ENCODE peak calls at places on chromosomes 2 and 18, in four cellular contexts. One of them, this sample, is unnamed.

GRCh38 chr2:86036790-86037138 is 68.9 kb downstream of the POLR1A start:
- DNase-seq in amniotic stem cell: no peak
- DNase-seq in stimulated activated CD4-positive, alpha-beta T cell treated with anti-CD3 and anti-CD28 coated beads, Interleukin-15, amount 100 ng/mL, for 24 hours: no peak
- DNase-seq in COLO829: no peak
- DNase-seq in this sample: no peak

GRCh38 chr18:42072407-42072806 is 117.4 kb downstream of the PIK3C3 start:
- DNase-seq in amniotic stem cell: no peak
- DNase-seq in COLO829: no peak
- DNase-seq in stimulated activated CD4-positive, alpha-beta T cell treated with anti-CD3 and anti-CD28 coated beads, Interleukin-15, amount 100 ng/mL, for 24 hours: no peak
- DNase-seq in this sample: no peak

GRCh38 chr2:28276076-28276618 is 116.5 kb upstream of the FOSL2 start:
- DNase-seq in COLO829: peak; percentile 85
- DNase-seq in amniotic stem cell: peak; percentile 93
- DNase-seq in stimulated activated CD4-positive, alpha-beta T cell treated with anti-CD3 and anti-CD28 coated beads, Interleukin-15, amount 100 ng/mL, for 24 hours: peak; percentile 29
- DNase-seq in this sample: no peak

GRCh38 chr2:169384816-169385215 is 22.5 kb upstream of the LRP2 start:
- DNase-seq in COLO829: no peak
- DNase-seq in stimulated activated CD4-positive, alpha-beta T cell treated with anti-CD3 and anti-CD28 coated beads, Interleukin-15, amount 100 ng/mL, for 24 hours: no peak
- DNase-seq in amniotic stem cell: no peak
- DNase-seq in this sample: no peak

GRCh38 chr2:120825370-120826259 is 89.9 kb downstream of the GLI2 start:
- DNase-seq in COLO829: no peak
- DNase-seq in stimulated activated CD4-positive, alpha-beta T cell treated with anti-CD3 and anti-CD28 coated beads, Interleukin-15, amount 100 ng/mL, for 24 hours: no peak
- DNase-seq in amniotic stem cell: no peak
- DNase-seq in this sample: no peak

GRCh38 chr2:61647044-61647443 is 108.9 kb upstream of the XPO1 start:
- DNase-seq in amniotic stem cell: no peak
- DNase-seq in stimulated activated CD4-positive, alpha-beta T cell treated with anti-CD3 and anti-CD28 coated beads, Interleukin-15, amount 100 ng/mL, for 24 hours: no peak
- DNase-seq in COLO829: no peak
- DNase-seq in this sample: no peak

GRCh38 chr2:161239416-161240109 is 68.7 kb upstream of the PSMD14 start:
- DNase-seq in COLO829: no peak
- DNase-seq in amniotic stem cell: no peak
- DNase-seq in stimulated activated CD4-positive, alpha-beta T cell treated with anti-CD3 and anti-CD28 coated beads, Interleukin-15, amount 100 ng/mL, for 24 hours: no peak
- DNase-seq in this sample: no peak

GRCh38 chr2:101026923-101027469 is 24.9 kb downstream of the RPL31 start:
- DNase-seq in stimulated activated CD4-positive, alpha-beta T cell treated with anti-CD3 and anti-CD28 coated beads, Interleukin-15, amount 100 ng/mL, for 24 hours: no peak
- DNase-seq in COLO829: no peak
- DNase-seq in amniotic stem cell: no peak
- DNase-seq in this sample: no peak

GRCh38 chr2:197437380-197437779 is 2.6 kb upstream of the SF3B1 start:
- DNase-seq in COLO829: no peak
- DNase-seq in amniotic stem cell: no peak
- DNase-seq in stimulated activated CD4-positive, alpha-beta T cell treated with anti-CD3 and anti-CD28 coated beads, Interleukin-15, amount 100 ng/mL, for 24 hours: no peak
- DNase-seq in this sample: no peak

GRCh38 chr2:100755441-100755840 is 64.5 kb upstream of the NPAS2 start:
- DNase-seq in COLO829: no peak
- DNase-seq in stimulated activated CD4-positive, alpha-beta T cell treated with anti-CD3 and anti-CD28 coated beads, Interleukin-15, amount 100 ng/mL, for 24 hours: no peak
- DNase-seq in amniotic stem cell: no peak
- DNase-seq in this sample: no peak

GRCh38 chr2:57890993-57891688 is 155.5 kb upstream of the VRK2 start:
- DNase-seq in amniotic stem cell: no peak
- DNase-seq in stimulated activated CD4-positive, alpha-beta T cell treated with anti-CD3 and anti-CD28 coated beads, Interleukin-15, amount 100 ng/mL, for 24 hours: no peak
- DNase-seq in COLO829: no peak
- DNase-seq in this sample: no peak

GRCh38 chr2:150608341-150608740 is 120.9 kb upstream of the RND3 start:
- DNase-seq in amniotic stem cell: no peak
- DNase-seq in COLO829: no peak
- DNase-seq in stimulated activated CD4-positive, alpha-beta T cell treated with anti-CD3 and anti-CD28 coated beads, Interleukin-15, amount 100 ng/mL, for 24 hours: no peak
- DNase-seq in this sample: no peak

GRCh38 chr2:190532581-190532980 is 1.9 kb downstream of the NEMP2 start:
- DNase-seq in stimulated activated CD4-positive, alpha-beta T cell treated with anti-CD3 and anti-CD28 coated beads, Interleukin-15, amount 100 ng/mL, for 24 hours: no peak
- DNase-seq in amniotic stem cell: no peak
- DNase-seq in COLO829: no peak
- DNase-seq in this sample: peak; percentile 38

GRCh38 chr18:74331404-74331803 is 15.8 kb downstream of the C18orf63 start:
- DNase-seq in COLO829: peak; percentile 10
- DNase-seq in amniotic stem cell: no peak
- DNase-seq in stimulated activated CD4-positive, alpha-beta T cell treated with anti-CD3 and anti-CD28 coated beads, Interleukin-15, amount 100 ng/mL, for 24 hours: no peak
- DNase-seq in this sample: no peak

GRCh38 chr18:8238507-8238906 is 370.7 kb upstream of the RAB12 start:
- DNase-seq in COLO829: no peak
- DNase-seq in stimulated activated CD4-positive, alpha-beta T cell treated with anti-CD3 and anti-CD28 coated beads, Interleukin-15, amount 100 ng/mL, for 24 hours: no peak
- DNase-seq in amniotic stem cell: no peak
- DNase-seq in this sample: no peak

GRCh38 chr18:44198296-44199284 is 482.1 kb upstream of the SETBP1 start:
- DNase-seq in COLO829: no peak
- DNase-seq in stimulated activated CD4-positive, alpha-beta T cell treated with anti-CD3 and anti-CD28 coated beads, Interleukin-15, amount 100 ng/mL, for 24 hours: no peak
- DNase-seq in amniotic stem cell: no peak
- DNase-seq in this sample: no peak

GRCh38 chr2:175880-176800 is 87.7 kb downstream of the SH3YL1 start:
- DNase-seq in stimulated activated CD4-positive, alpha-beta T cell treated with anti-CD3 and anti-CD28 coated beads, Interleukin-15, amount 100 ng/mL, for 24 hours: peak; percentile 51
- DNase-seq in COLO829: no peak
- DNase-seq in amniotic stem cell: no peak
- DNase-seq in this sample: no peak

GRCh38 chr2:43312751-43313641 is 86.6 kb upstream of the ZFP36L2 start:
- DNase-seq in amniotic stem cell: peak; percentile 25
- DNase-seq in stimulated activated CD4-positive, alpha-beta T cell treated with anti-CD3 and anti-CD28 coated beads, Interleukin-15, amount 100 ng/mL, for 24 hours: no peak
- DNase-seq in COLO829: no peak
- DNase-seq in this sample: no peak

GRCh38 chr2:171673928-171674327 is 13.3 kb upstream of the DYNC1I2 start:
- DNase-seq in amniotic stem cell: no peak
- DNase-seq in stimulated activated CD4-positive, alpha-beta T cell treated with anti-CD3 and anti-CD28 coated beads, Interleukin-15, amount 100 ng/mL, for 24 hours: no peak
- DNase-seq in COLO829: no peak
- DNase-seq in this sample: no peak

GRCh38 chr2:219733746-219734145 is 106.3 kb downstream of the SLC4A3 start:
- DNase-seq in stimulated activated CD4-positive, alpha-beta T cell treated with anti-CD3 and anti-CD28 coated beads, Interleukin-15, amount 100 ng/mL, for 24 hours: no peak
- DNase-seq in amniotic stem cell: no peak
- DNase-seq in COLO829: no peak
- DNase-seq in this sample: no peak

GRCh38 chr2:24493713-24494112 is 2.7 kb downstream of the NCOA1 start:
- DNase-seq in amniotic stem cell: no peak
- DNase-seq in stimulated activated CD4-positive, alpha-beta T cell treated with anti-CD3 and anti-CD28 coated beads, Interleukin-15, amount 100 ng/mL, for 24 hours: no peak
- DNase-seq in COLO829: no peak
- DNase-seq in this sample: no peak

GRCh38 chr18:75070625-75071483 is 138.1 kb downstream of the PTGR3 start:
- DNase-seq in stimulated activated CD4-positive, alpha-beta T cell treated with anti-CD3 and anti-CD28 coated beads, Interleukin-15, amount 100 ng/mL, for 24 hours: peak; percentile 73
- DNase-seq in COLO829: peak; percentile 24
- DNase-seq in amniotic stem cell: peak; percentile 28
- DNase-seq in this sample: peak; percentile 71

GRCh38 chr2:234797566-234798250 is 154.1 kb upstream of the SH3BP4 start:
- DNase-seq in amniotic stem cell: no peak
- DNase-seq in COLO829: no peak
- DNase-seq in stimulated activated CD4-positive, alpha-beta T cell treated with anti-CD3 and anti-CD28 coated beads, Interleukin-15, amount 100 ng/mL, for 24 hours: no peak
- DNase-seq in this sample: no peak

GRCh38 chr2:75210409-75210808 is 11.1 kb upstream of the TACR1 start:
- DNase-seq in amniotic stem cell: no peak
- DNase-seq in stimulated activated CD4-positive, alpha-beta T cell treated with anti-CD3 and anti-CD28 coated beads, Interleukin-15, amount 100 ng/mL, for 24 hours: no peak
- DNase-seq in COLO829: no peak
- DNase-seq in this sample: no peak

GRCh38 chr2:62467475-62468321 is 38.3 kb downstream of the TMEM17 start:
- DNase-seq in stimulated activated CD4-positive, alpha-beta T cell treated with anti-CD3 and anti-CD28 coated beads, Interleukin-15, amount 100 ng/mL, for 24 hours: no peak
- DNase-seq in COLO829: peak; percentile 74
- DNase-seq in amniotic stem cell: no peak
- DNase-seq in this sample: no peak

GRCh38 chr18:36590621-36591580 is 237.9 kb downstream of the TPGS2 start:
- DNase-seq in stimulated activated CD4-positive, alpha-beta T cell treated with anti-CD3 and anti-CD28 coated beads, Interleukin-15, amount 100 ng/mL, for 24 hours: no peak
- DNase-seq in COLO829: no peak
- DNase-seq in amniotic stem cell: no peak
- DNase-seq in this sample: no peak

GRCh38 chr2:1790473-1790872 is 46.2 kb upstream of the PXDN start:
- DNase-seq in COLO829: no peak
- DNase-seq in amniotic stem cell: no peak
- DNase-seq in stimulated activated CD4-positive, alpha-beta T cell treated with anti-CD3 and anti-CD28 coated beads, Interleukin-15, amount 100 ng/mL, for 24 hours: no peak
- DNase-seq in this sample: no peak

GRCh38 chr2:135494503-135494902 is 36.5 kb downstream of the ZRANB3 start:
- DNase-seq in COLO829: no peak
- DNase-seq in amniotic stem cell: no peak
- DNase-seq in stimulated activated CD4-positive, alpha-beta T cell treated with anti-CD3 and anti-CD28 coated beads, Interleukin-15, amount 100 ng/mL, for 24 hours: no peak
- DNase-seq in this sample: no peak

GRCh38 chr2:149164296-149164695 is 125.8 kb downstream of the LYPD6B start:
- DNase-seq in stimulated activated CD4-positive, alpha-beta T cell treated with anti-CD3 and anti-CD28 coated beads, Interleukin-15, amount 100 ng/mL, for 24 hours: no peak
- DNase-seq in COLO829: no peak
- DNase-seq in amniotic stem cell: no peak
- DNase-seq in this sample: no peak

GRCh38 chr18:31626409-31626808 is 34.7 kb downstream of the TTR start:
- DNase-seq in amniotic stem cell: no peak
- DNase-seq in COLO829: no peak
- DNase-seq in stimulated activated CD4-positive, alpha-beta T cell treated with anti-CD3 and anti-CD28 coated beads, Interleukin-15, amount 100 ng/mL, for 24 hours: no peak
- DNase-seq in this sample: no peak

GRCh38 chr2:11175293-11175795 is 20.1 kb downstream of the SLC66A3 start:
- DNase-seq in COLO829: peak; percentile 82
- DNase-seq in stimulated activated CD4-positive, alpha-beta T cell treated with anti-CD3 and anti-CD28 coated beads, Interleukin-15, amount 100 ng/mL, for 24 hours: no peak
- DNase-seq in amniotic stem cell: peak; percentile 6
- DNase-seq in this sample: peak; percentile 17

GRCh38 chr2:143816927-143817326 is 687.7 kb downstream of the ARHGAP15 start:
- DNase-seq in COLO829: no peak
- DNase-seq in stimulated activated CD4-positive, alpha-beta T cell treated with anti-CD3 and anti-CD28 coated beads, Interleukin-15, amount 100 ng/mL, for 24 hours: no peak
- DNase-seq in amniotic stem cell: no peak
- DNase-seq in this sample: no peak

GRCh38 chr2:42725657-42726056 is 38.3 kb downstream of the OXER1 start:
- DNase-seq in stimulated activated CD4-positive, alpha-beta T cell treated with anti-CD3 and anti-CD28 coated beads, Interleukin-15, amount 100 ng/mL, for 24 hours: no peak
- DNase-seq in COLO829: peak; percentile 20
- DNase-seq in amniotic stem cell: no peak
- DNase-seq in this sample: peak; percentile 9

GRCh38 chr2:182586426-182586825 is 129.6 kb upstream of the DNAJC10 start:
- DNase-seq in COLO829: no peak
- DNase-seq in stimulated activated CD4-positive, alpha-beta T cell treated with anti-CD3 and anti-CD28 coated beads, Interleukin-15, amount 100 ng/mL, for 24 hours: no peak
- DNase-seq in amniotic stem cell: no peak
- DNase-seq in this sample: no peak

GRCh38 chr2:238494573-238494961 is 67.8 kb downstream of the ASB1 start:
- DNase-seq in stimulated activated CD4-positive, alpha-beta T cell treated with anti-CD3 and anti-CD28 coated beads, Interleukin-15, amount 100 ng/mL, for 24 hours: no peak
- DNase-seq in COLO829: no peak
- DNase-seq in amniotic stem cell: no peak
- DNase-seq in this sample: no peak

GRCh38 chr2:190781604-190782198 is 98.9 kb upstream of the GLS start:
- DNase-seq in COLO829: peak; percentile 75
- DNase-seq in stimulated activated CD4-positive, alpha-beta T cell treated with anti-CD3 and anti-CD28 coated beads, Interleukin-15, amount 100 ng/mL, for 24 hours: peak; percentile 70
- DNase-seq in amniotic stem cell: peak; percentile 53
- DNase-seq in this sample: peak; percentile 7

GRCh38 chr18:37671530-37671929 is 105.9 kb upstream of the CELF4 start:
- DNase-seq in stimulated activated CD4-positive, alpha-beta T cell treated with anti-CD3 and anti-CD28 coated beads, Interleukin-15, amount 100 ng/mL, for 24 hours: no peak
- DNase-seq in amniotic stem cell: no peak
- DNase-seq in COLO829: no peak
- DNase-seq in this sample: no peak

GRCh38 chr2:46689993-46690392 is 210.6 kb downstream of the TMEM247 start:
- DNase-seq in amniotic stem cell: peak; percentile 38
- DNase-seq in stimulated activated CD4-positive, alpha-beta T cell treated with anti-CD3 and anti-CD28 coated beads, Interleukin-15, amount 100 ng/mL, for 24 hours: no peak
- DNase-seq in COLO829: no peak
- DNase-seq in this sample: no peak

GRCh38 chr2:38736035-38736320 is 15.2 kb downstream of the SRSF7 start:
- DNase-seq in COLO829: no peak
- DNase-seq in amniotic stem cell: no peak
- DNase-seq in stimulated activated CD4-positive, alpha-beta T cell treated with anti-CD3 and anti-CD28 coated beads, Interleukin-15, amount 100 ng/mL, for 24 hours: no peak
- DNase-seq in this sample: no peak

GRCh38 chr18:55152801-55153200 is 193.5 kb upstream of the CCDC68 start:
- DNase-seq in COLO829: no peak
- DNase-seq in amniotic stem cell: peak; percentile 11
- DNase-seq in stimulated activated CD4-positive, alpha-beta T cell treated with anti-CD3 and anti-CD28 coated beads, Interleukin-15, amount 100 ng/mL, for 24 hours: no peak
- DNase-seq in this sample: no peak

This sample was measured in GDM1.